ENCODE peak calls at places on chromosomes 1 and 21, in four cellular contexts. Y, X, O and W are unnamed samples.

GRCh38 chr21:46126321-46127238 is 28.7 kb downstream of the COL6A2 start:
- DNase-seq in Y (no peak), X (no peak), O (no peak), W (no peak)

GRCh38 chr21:42751866-42752265 is 98.4 kb downstream of the PDE9A start:
- DNase-seq in Y (no peak), X (no peak), O (no peak), W (no peak)

GRCh38 chr21:30482130-30482529 is 2.0 kb upstream of the KRTAP19-1 start:
- DNase-seq in Y (no peak), X (no peak), O (no peak), W (no peak)

GRCh38 chr1:51170342-51170741 is 65.7 kb upstream of the RNF11 start:
- DNase-seq in Y (no peak), X (no peak), O (no peak), W (peak)

GRCh38 chr1:47881505-47882442 is 115.4 kb downstream of the TRABD2B start:
- DNase-seq in Y (no peak), X (no peak), O (no peak), W (no peak)

GRCh38 chr1:7149080-7149838 is 364.0 kb downstream of the CAMTA1 start:
- DNase-seq in Y (no peak), X (no peak), O (no peak), W (no peak)

GRCh38 chr1:16442273-16442672 is 1.7 kb downstream of the NECAP2 start:
- DNase-seq in Y (no peak), X (no peak), O (no peak), W (no peak)

GRCh38 chr1:151838491-151839412 is 868 bp downstream of the C2CD4D start:
- DNase-seq in Y (no peak), X (no peak), O (no peak), W (no peak)